ENCODE peak calls at places on chromosomes 16 and 17, in five cellular contexts. U is IMR-90, E is H9, X is neuronal stem cell, I is H1. D is an unnamed sample.

GRCh38 chr16:70778901-70779309 is 22.1 kb downstream of the VAC14 start:
- DNase-seq in U (peak), X (peak), E (peak), I (peak), D (peak)

GRCh38 chr17:61833536-61834203 is 29.7 kb downstream of the BRIP1 start:
- DNase-seq in U (peak), E (no peak), X (no peak), I (no peak), D (peak)

GRCh38 chr16:8708546-8708945 is 34.1 kb downstream of the ABAT start:
- DNase-seq in I (no peak), X (no peak), U (no peak), E (no peak), D (no peak)

GRCh38 chr16:8655184-8655717 is 19.2 kb upstream of the ABAT start:
- DNase-seq in U (peak), E (peak), X (no peak), I (no peak), D (peak)

GRCh38 chr17:79382313-79382712 is 228.5 kb downstream of the RBFOX3 start:
- DNase-seq in X (no peak), U (no peak), I (no peak), E (no peak), D (no peak)

GRCh38 chr17:27609606-27610303 is 21.2 kb upstream of the LGALS9 start:
- DNase-seq in I (no peak), E (peak), U (peak), X (no peak), D (peak)

GRCh38 chr17:65025288-65025687 is 31.3 kb downstream of the GNA13 start:
- DNase-seq in U (no peak), E (no peak), I (no peak), X (no peak), D (no peak)

GRCh38 chr16:85082553-85083050 is 29.7 kb downstream of the CIBAR2 start:
- DNase-seq in X (no peak), I (peak), U (no peak), E (peak), D (no peak)

GRCh38 chr17:309361-309888 is 43.2 kb downstream of the RPH3AL start:
- DNase-seq in I (peak), X (peak), E (peak), U (no peak), D (peak)

GRCh38 chr17:75774471-75774987 is 9.5 kb upstream of the GALK1 start:
- DNase-seq in X (no peak), U (no peak), I (no peak), E (no peak), D (no peak)

GRCh38 chr16:51898872-51899271 is 648.1 kb downstream of the TOX3 start:
- DNase-seq in X (no peak), E (no peak), I (no peak), U (peak), D (no peak)

GRCh38 chr17:49616086-49616485 is 40.4 kb downstream of the NXPH3 start:
- DNase-seq in E (no peak), U (no peak), X (no peak), I (no peak), D (no peak)

GRCh38 chr17:979211-979538 is 401 bp downstream of the NXN start:
- DNase-seq in X (no peak), U (no peak), I (no peak), E (no peak), D (no peak)

GRCh38 chr17:3691539-3692166 is 4.3 kb downstream of the P2RX5 start:
- DNase-seq in X (no peak), E (peak), I (peak), U (no peak), D (no peak)

GRCh38 chr16:9607512-9608230 is 516.2 kb downstream of the HAPSTR1 start:
- DNase-seq in E (no peak), X (no peak), I (no peak), U (no peak), D (no peak)

GRCh38 chr16:80198995-80199299 is 341.8 kb upstream of the DYNLRB2 start:
- DNase-seq in U (peak), I (no peak), E (no peak), X (no peak), D (peak)

GRCh38 chr16:82660078-82660645 is 33.4 kb downstream of the CDH13 start:
- DNase-seq in I (no peak), X (no peak), U (peak), E (peak), D (peak)

GRCh38 chr17:37438141-37438540 is 31.5 kb downstream of the TADA2A start:
- DNase-seq in E (no peak), I (no peak), U (no peak), X (no peak), D (no peak)

GRCh38 chr17:79084291-79085153 is 9.9 kb downstream of the ENGASE start:
- DNase-seq in U (no peak), E (no peak), I (no peak), X (no peak), D (no peak)

GRCh38 chr17:33750943-33751701 is 458.0 kb upstream of the ASIC2 start:
- DNase-seq in I (peak), E (peak), X (peak), U (peak), D (peak)

GRCh38 chr16:67915831-67916723 is 15.6 kb downstream of the CTRL start:
- DNase-seq in E (no peak), U (peak), X (no peak), I (no peak), D (no peak)
- H3K4ac ChIP-seq in E (no peak), U (no peak), X (no peak), I (no peak), D (no peak)

GRCh38 chr17:45146166-45146565 is 2.1 kb upstream of the HEXIM1 start:
- DNase-seq in X (no peak), E (no peak), U (no peak), I (no peak), D (no peak)

GRCh38 chr17:45145035-45145389 is 3.3 kb upstream of the HEXIM1 start:
- DNase-seq in U (no peak), I (no peak), X (no peak), E (no peak), D (no peak)

GRCh38 chr17:45144199-45145034 is 3.9 kb upstream of the HEXIM1 start:
- DNase-seq in X (no peak), U (no peak), I (peak), E (peak), D (no peak)

GRCh38 chr17:45143101-45143670 is 5.1 kb upstream of the HEXIM1 start:
- DNase-seq in E (peak), I (no peak), X (no peak), U (no peak), D (no peak)

GRCh38 chr17:45143767-45144198 is 4.5 kb upstream of the HEXIM1 start:
- DNase-seq in X (no peak), U (peak), I (no peak), E (peak), D (peak)
- H3K23ac ChIP-seq in X (no peak), U (peak), I (no peak), E (no peak), D (no peak)

DNA sequence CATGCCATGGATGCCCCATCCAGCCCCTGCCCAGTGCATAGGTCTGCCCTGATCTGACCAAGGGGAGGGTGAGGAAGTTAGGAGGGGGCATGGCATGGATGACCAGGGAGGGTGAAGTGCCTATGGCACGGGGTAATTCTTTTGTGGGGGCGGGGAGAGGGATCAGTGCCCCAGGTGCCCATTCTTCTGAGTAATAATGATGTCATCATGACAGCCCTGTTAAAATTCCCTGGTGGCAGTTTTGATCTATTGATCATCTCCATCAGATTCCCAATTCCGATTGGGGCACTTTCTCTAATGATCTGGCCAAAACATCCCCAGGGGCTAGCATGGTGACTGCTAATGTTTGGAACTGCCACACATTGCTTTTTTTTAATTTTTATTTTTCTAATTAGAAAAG is 392.2 kb downstream of the UTP18 start:
- DNase-seq in I (no peak), E (no peak), U (no peak), X (no peak), D (no peak)
- H3K4ac ChIP-seq in I (no peak), E (no peak), U (no peak), X (no peak), D (no peak)

DNA sequence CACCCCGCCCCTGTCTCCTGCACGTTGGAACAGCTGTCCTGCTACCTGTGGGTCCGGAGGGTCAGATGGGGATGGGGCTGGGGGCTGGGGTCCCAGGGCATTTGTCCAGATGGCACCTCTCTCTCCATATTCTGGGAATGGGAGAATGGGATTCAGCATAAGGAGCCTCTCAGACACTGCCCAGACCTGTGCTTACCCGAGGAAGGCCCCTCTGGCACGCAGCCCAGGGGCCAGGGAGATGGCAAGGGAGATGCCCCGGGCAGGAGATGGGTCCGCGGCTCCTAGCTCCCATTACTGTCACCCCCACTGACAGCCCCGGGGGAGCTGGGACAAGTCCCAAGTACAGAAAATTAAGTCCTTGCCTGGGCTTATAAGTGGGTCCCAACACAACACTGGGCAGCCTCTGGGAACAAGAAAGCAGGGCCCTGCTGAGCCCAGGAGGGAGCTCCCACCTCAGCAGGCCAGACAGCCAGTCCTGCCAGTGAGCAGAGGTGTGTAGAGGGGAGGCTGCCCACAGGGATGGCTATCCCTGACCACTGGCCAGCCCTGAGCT is 1.8 kb downstream of the VASN start:
- DNase-seq in X (no peak), E (no peak), U (no peak), I (no peak), D (no peak)
- H3K23ac ChIP-seq in X (no peak), E (no peak), U (peak), I (no peak), D (no peak)

GRCh38 chr17:43574896-43575525 is 28.9 kb upstream of the ETV4 start:
- DNase-seq in E (no peak), U (no peak), X (no peak), I (no peak), D (no peak)

GRCh38 chr17:43578699-43579569 is 32.8 kb upstream of the ETV4 start:
- DNase-seq in X (no peak), I (no peak), E (peak), U (peak), D (peak)

GRCh38 chr17:43574348-43574747 is 28.2 kb upstream of the ETV4 start:
- DNase-seq in I (no peak), E (no peak), U (no peak), X (no peak), D (no peak)

GRCh38 chr17:43578352-43578698 is 32.2 kb upstream of the ETV4 start:
- DNase-seq in I (no peak), E (no peak), U (no peak), X (no peak), D (no peak)

DNA sequence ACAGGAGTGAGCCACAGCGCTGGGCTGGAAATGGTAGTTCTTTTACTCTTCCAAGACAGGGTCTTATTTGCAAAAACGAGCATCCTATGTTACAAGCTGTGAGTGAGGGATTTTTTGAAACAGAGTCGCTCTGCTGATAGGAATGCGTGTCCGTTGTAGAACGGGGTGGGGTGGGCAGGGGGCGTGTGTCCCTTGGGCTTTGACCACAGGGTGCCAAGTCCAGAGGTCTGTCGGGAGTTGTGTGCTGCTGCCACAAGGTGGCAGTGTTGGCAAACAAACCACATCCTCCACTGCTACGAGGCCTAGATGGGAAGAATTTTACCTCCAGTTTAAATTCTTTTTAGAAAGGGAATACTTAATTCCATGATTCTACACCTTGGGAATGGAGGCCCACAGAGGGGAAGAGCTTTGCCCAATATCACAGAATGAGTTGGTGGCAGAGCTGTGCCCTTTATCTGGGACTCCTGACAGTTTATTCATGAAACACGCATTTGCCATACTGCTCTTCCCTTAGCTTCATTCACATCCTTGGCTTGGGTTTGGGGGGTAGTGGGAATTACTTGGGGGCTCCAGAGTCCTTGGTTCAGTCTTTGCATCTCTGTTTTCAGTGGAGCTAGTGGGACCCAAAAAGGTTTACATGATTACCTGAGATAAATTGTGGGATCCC is 30.6 kb upstream of the ETV4 start:
- DNase-seq in E (peak), X (peak), I (peak), U (peak), D (peak)
- H3K4ac ChIP-seq in E (no peak), X (no peak), I (peak), U (peak), D (no peak)

GRCh38 chr17:72494576-72494975 is 373.8 kb downstream of the SOX9 start:
- DNase-seq in U (no peak), I (no peak), E (no peak), X (no peak), D (no peak)
- H3K23ac ChIP-seq in U (no peak), I (no peak), E (no peak), X (no peak), D (no peak)

DNA sequence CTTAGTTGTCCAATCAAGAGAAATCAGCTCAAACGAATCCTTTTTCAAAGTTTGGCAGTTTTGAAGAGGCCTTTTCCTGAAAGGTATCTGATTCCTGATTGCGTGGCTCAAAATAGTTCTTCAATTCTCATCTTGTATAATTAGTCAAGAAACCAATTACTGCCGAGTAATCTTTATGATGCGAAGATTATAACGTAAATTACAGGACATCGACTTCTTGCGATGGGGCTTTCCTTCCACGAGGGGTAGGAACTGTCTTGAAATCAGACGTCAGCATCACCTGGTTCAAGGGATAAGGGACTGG is 644 bp upstream of the ARL2BP start:
- DNase-seq in I (no peak), U (no peak), X (no peak), E (no peak), D (no peak)
- H3K4ac ChIP-seq in I (no peak), U (peak), X (no peak), E (no peak), D (peak)

GRCh38 chr17:44070455-44071197 is at the start of gene G6PC3:
- DNase-seq in I (peak), X (peak), E (peak), U (peak), D (peak)

GRCh38 chr17:44069974-44070454 is 521 bp upstream of the G6PC3 start:
- DNase-seq in U (no peak), E (peak), X (no peak), I (no peak), D (peak)

GRCh38 chr17:44074231-44074910 is 3.8 kb downstream of the G6PC3 start:
- DNase-seq in E (no peak), I (no peak), U (peak), X (no peak), D (no peak)

GRCh38 chr17:44071198-44071520 is 624 bp downstream of the G6PC3 start:
- DNase-seq in I (no peak), U (peak), E (no peak), X (no peak), D (peak)

DNA sequence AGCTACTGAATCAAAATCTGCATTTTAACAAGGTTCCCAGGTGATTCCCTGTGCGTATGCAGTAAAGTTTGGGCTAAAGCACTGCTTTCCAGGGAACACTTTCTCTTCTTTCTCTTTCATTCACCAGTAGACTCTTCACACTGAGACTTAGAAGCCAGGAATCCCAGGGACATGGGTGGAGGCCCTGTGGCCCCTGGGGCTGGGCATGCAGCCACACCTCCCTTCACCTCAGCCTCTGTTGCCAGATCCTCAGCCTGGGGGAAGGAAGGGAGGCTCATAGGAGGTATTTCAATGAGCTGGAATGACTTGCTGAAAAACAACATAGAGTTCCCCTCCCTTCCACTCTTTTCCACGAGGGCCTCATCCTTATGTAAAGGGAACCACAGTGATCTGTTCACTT is 1.2 kb downstream of the G6PC3 start:
- DNase-seq in U (peak), X (no peak), E (peak), I (no peak), D (peak)
- H3K23ac ChIP-seq in U (peak), X (no peak), E (no peak), I (no peak), D (no peak)

D was measured in mesenchymal stem cell.